ENCODE peak calls at places on chromosomes 4 and X, in ten cellular contexts. N is pulmonary artery endothelial cell; D is NCI-H2029; V is T-helper 1 cell; G is activated naive CD4-positive, alpha-beta T cell treated with anti-CD3 and anti-CD28 coated beads, Interleukin-2, amount 10 ng/mL, durations not matched to agents 7 days and 5 days; U is ecto neural progenitor cell; O is fibroblast of the conjunctiva; L is activated T-cell treated with anti-CD3 and anti-CD28 coated beads, Interleukin-2, amount 50 U/mL, for 72 hours; R is naive thymus-derived CD4-positive, alpha-beta T cell; H is ELF-1. F is an unnamed sample.

GRCh38 chr4:82803746-82804145 is 5.2 kb upstream of the SCD5 start:
- DNase-seq in V (no peak), D (no peak), H (no peak), O (no peak), U (no peak), N (no peak), G (no peak), L (no peak), R (no peak), F (no peak)

GRCh38 chrX:28498658-28499057 is 88.6 kb upstream of the IL1RAPL1 start:
- DNase-seq in V (no peak), H (peak; percentile 75), U (no peak), L (no peak), D (no peak), G (no peak), N (no peak), R (no peak), O (no peak), F (peak; percentile 76)

GRCh38 chr4:109266891-109267290 is 35.6 kb downstream of the COL25A1 start:
- DNase-seq in N (no peak), L (no peak), D (no peak), U (no peak), G (no peak), V (no peak), O (no peak), R (no peak), H (no peak), F (no peak)

GRCh38 chrX:56397636-56398035 is 165.5 kb downstream of the KLF8 start:
- DNase-seq in L (peak; percentile 9), G (peak; percentile 45), R (peak; percentile 47), U (no peak), O (no peak), N (no peak), H (no peak), V (no peak), D (no peak), F (no peak)

GRCh38 chrX:68822641-68823410 is 6.0 kb upstream of the EFNB1 start:
- DNase-seq in G (peak; percentile 32), O (peak; percentile 48), R (no peak), N (no peak), U (no peak), V (no peak), D (no peak), H (peak; percentile 96), L (no peak), F (peak; percentile 65)

GRCh38 chr4:47852121-47852520 is 14.3 kb upstream of the CORIN start:
- DNase-seq in U (no peak), H (no peak), L (no peak), V (no peak), R (no peak), O (peak; percentile 90), G (no peak), D (no peak), N (peak; percentile 32), F (peak; percentile 68)

GRCh38 chrX:101749436-101749835 is 89.8 kb upstream of the ARMCX2 start:
- DNase-seq in H (no peak), G (no peak), L (no peak), D (no peak), R (no peak), U (no peak), N (no peak), V (no peak), O (no peak), F (peak; percentile 20)

GRCh38 chrX:109856974-109857373 is 123.9 kb upstream of the ACSL4 start:
- DNase-seq in N (peak; percentile 27), O (no peak), R (peak; percentile 46), V (no peak), L (peak; percentile 23), H (no peak), D (no peak), U (no peak), G (peak; percentile 20), F (peak; percentile 60)

GRCh38 chr4:184019667-184020665 is 114.9 kb downstream of the STOX2 start:
- DNase-seq in V (no peak), O (no peak), G (no peak), R (no peak), L (no peak), N (no peak), D (no peak), H (no peak), U (no peak), F (no peak)

GRCh38 chrX:73215263-73215662 is 612 bp upstream of the NAP1L2 start:
- DNase-seq in R (no peak), V (no peak), N (no peak), O (no peak), L (no peak), H (no peak), D (no peak), U (no peak), G (no peak), F (no peak)